ENCODE peak calls at places on chromosomes 5 and 9, in four cellular contexts. N, Z, S and J are unnamed samples.

GRCh38 chr9:76401580-76402354 is 7.5 kb upstream of the RFK start:
- DNase-seq in N (peak; percentile 60), Z (no peak), S (no peak), J (peak; percentile 15)

GRCh38 chr5:112186401-112186990 is 232.6 kb downstream of the EPB41L4A start:
- DNase-seq in N (peak; percentile 19), Z (no peak), S (no peak), J (peak; percentile 44)

GRCh38 chr9:120522558-120522957 is 57.4 kb downstream of the CDK5RAP2 start:
- DNase-seq in N (no peak), Z (no peak), S (no peak), J (no peak)

GRCh38 chr5:153551537-153552079 is 61.1 kb downstream of the GRIA1 start:
- DNase-seq in N (no peak), Z (no peak), S (no peak), J (peak; percentile 98)

GRCh38 chr9:112586600-112587155 is 100.1 kb downstream of the KIAA1958 start:
- DNase-seq in N (no peak), Z (no peak), S (no peak), J (peak; percentile 6)

GRCh38 chr5:141330299-141331080 is at the start of gene PCDHGA1:
- DNase-seq in N (no peak), Z (no peak), S (no peak), J (peak; percentile 40)

GRCh38 chr5:106258591-106259125 is 1412.1 kb downstream of the EFNA5 start:
- DNase-seq in N (no peak), Z (no peak), S (no peak), J (no peak)

GRCh38 chr5:135747824-135748223 is 86.6 kb upstream of the SLC25A48 start:
- DNase-seq in N (peak; percentile 3), Z (no peak), S (no peak), J (no peak)

GRCh38 chr5:143403357-143403606 is 204 bp downstream of the NR3C1 start:
- DNase-seq in N (no peak), Z (no peak), S (no peak), J (no peak)

GRCh38 chr5:167305591-167306213 is 985.7 kb upstream of the WWC1 start:
- DNase-seq in N (no peak), Z (no peak), S (no peak), J (no peak)

GRCh38 chr5:74040811-74041491 is 415.0 kb downstream of the ARHGEF28 start:
- DNase-seq in N (no peak), Z (no peak), S (no peak), J (no peak)

GRCh38 chr5:135042595-135042994 is 8.6 kb upstream of the PITX1 start:
- DNase-seq in N (no peak), Z (no peak), S (no peak), J (no peak)

GRCh38 chr9:34636791-34637355 is 714 bp downstream of the SIGMAR1 start:
- DNase-seq in N (no peak), Z (no peak), S (no peak), J (peak; percentile 38)

GRCh38 chr9:88691811-88692210 is 156.8 kb downstream of the NXNL2 start:
- DNase-seq in N (no peak), Z (no peak), S (no peak), J (peak; percentile 66)

GRCh38 chr5:10372726-10373709 is 19.5 kb downstream of the MARCHF6 start:
- DNase-seq in N (no peak), Z (no peak), S (no peak), J (no peak)

GRCh38 chr9:25207402-25207801 is 470.8 kb downstream of the TUSC1 start:
- DNase-seq in N (no peak), Z (no peak), S (no peak), J (no peak)

GRCh38 chr5:80809451-80809850 is 150.7 kb upstream of the RASGRF2 start:
- DNase-seq in N (no peak), Z (no peak), S (no peak), J (no peak)

GRCh38 chr9:14302405-14302804 is 11.5 kb downstream of the NFIB start:
- DNase-seq in N (no peak), Z (no peak), S (no peak), J (peak; percentile 59)

GRCh38 chr5:59768204-59769040 is 125.1 kb downstream of the PDE4D start:
- DNase-seq in N (peak; percentile 78), Z (peak; percentile 55), S (no peak), J (peak; percentile 88)

GRCh38 chr9:7259544-7260241 is 501.9 kb downstream of the KDM4C start:
- DNase-seq in N (no peak), Z (no peak), S (no peak), J (no peak)

GRCh38 chr5:36688722-36689121 is 82.3 kb downstream of the SLC1A3 start:
- DNase-seq in N (no peak), Z (no peak), S (no peak), J (no peak)

GRCh38 chr9:37167456-37167855 is 47.1 kb downstream of the ZCCHC7 start:
- DNase-seq in N (no peak), Z (no peak), S (no peak), J (peak; percentile 9)

GRCh38 chr5:378301-378891 is 56.9 kb downstream of the AHRR start:
- DNase-seq in N (peak; percentile 2), Z (no peak), S (peak; percentile 20), J (peak; percentile 80)

GRCh38 chr5:179250561-179251225 is 94.6 kb downstream of the ADAMTS2 start:
- DNase-seq in N (no peak), Z (no peak), S (peak; percentile 40), J (no peak)

GRCh38 chr5:55159763-55160492 is at the start of gene GPX8:
- DNase-seq in N (peak; percentile 36), Z (no peak), S (no peak), J (peak; percentile 90)

GRCh38 chr9:107484117-107484723 is 5.3 kb downstream of the KLF4 start:
- DNase-seq in N (peak; percentile 64), Z (peak; percentile 28), S (no peak), J (peak; percentile 64)

GRCh38 chr9:87122947-87123685 is 175.8 kb upstream of the GAS1 start:
- DNase-seq in N (no peak), Z (no peak), S (no peak), J (peak; percentile 55)

GRCh38 chr5:167754501-167754941 is 536.9 kb upstream of the WWC1 start:
- DNase-seq in N (no peak), Z (no peak), S (no peak), J (no peak)

GRCh38 chr5:111432828-111433536 is 79.4 kb downstream of the STARD4 start:
- DNase-seq in N (no peak), Z (no peak), S (no peak), J (peak; percentile 63)

GRCh38 chr9:107650995-107651394 is 161.4 kb upstream of the KLF4 start:
- DNase-seq in N (no peak), Z (no peak), S (peak; percentile 6), J (no peak)

GRCh38 chr5:35656721-35657120 is 39.1 kb downstream of the SPEF2 start:
- DNase-seq in N (no peak), Z (no peak), S (no peak), J (no peak)

GRCh38 chr5:31194458-31194808 is 947 bp downstream of the CDH6 start:
- DNase-seq in N (no peak), Z (no peak), S (no peak), J (peak; percentile 3)

GRCh38 chr5:161064297-161064696 is 212.3 kb upstream of the ATP10B start:
- DNase-seq in N (no peak), Z (no peak), S (no peak), J (no peak)

GRCh38 chr5:58764199-58764598 is 181.3 kb downstream of the RAB3C start:
- DNase-seq in N (no peak), Z (peak; percentile 18), S (no peak), J (no peak)

GRCh38 chr5:43149231-43149630 is 28.5 kb downstream of the ZNF131 start:
- DNase-seq in N (no peak), Z (no peak), S (no peak), J (no peak)

GRCh38 chr9:86802900-86803673 is 144.2 kb downstream of the GAS1 start:
- DNase-seq in N (no peak), Z (no peak), S (no peak), J (no peak)

GRCh38 chr9:127904518-127904887 is 5.1 kb upstream of the ST6GALNAC6 start:
- DNase-seq in N (peak; percentile 64), Z (peak; percentile 49), S (no peak), J (no peak)

GRCh38 chr9:69333716-69334115 is 8.7 kb downstream of the ENTREP1 start:
- DNase-seq in N (no peak), Z (no peak), S (no peak), J (no peak)

GRCh38 chr9:126515001-126515872 is 98.5 kb upstream of the LMX1B start:
- DNase-seq in N (no peak), Z (no peak), S (no peak), J (no peak)

GRCh38 chr9:98796364-98797101 is at the start of gene ANKS6:
- DNase-seq in N (peak; percentile 88), Z (peak; percentile 89), S (no peak), J (peak; percentile 71)

GRCh38 chr5:150126921-150127265 is 28.8 kb downstream of the PDGFRB start:
- DNase-seq in N (no peak), Z (no peak), S (no peak), J (no peak)
- H3K27me3 ChIP-seq in N (no peaks in the 10 kb centered on the region), Z (no peaks in the 10 kb centered on the region), S (no peaks in the 10 kb centered on the region), J (no peaks in the 10 kb centered on the region)

GRCh38 chr5:150184990-150185952 is 4.6 kb upstream of the SLC6A7 start:
- DNase-seq in N (peak; percentile 91), Z (no peak), S (no peak), J (no peak)
- H3K27me3 ChIP-seq in N (peaks cover 5% of the 10 kb centered on the region), Z (no peaks in the 10 kb centered on the region), S (peaks cover 23% of the 10 kb centered on the region), J (peaks cover 60% of the 10 kb centered on the region)

DNA sequence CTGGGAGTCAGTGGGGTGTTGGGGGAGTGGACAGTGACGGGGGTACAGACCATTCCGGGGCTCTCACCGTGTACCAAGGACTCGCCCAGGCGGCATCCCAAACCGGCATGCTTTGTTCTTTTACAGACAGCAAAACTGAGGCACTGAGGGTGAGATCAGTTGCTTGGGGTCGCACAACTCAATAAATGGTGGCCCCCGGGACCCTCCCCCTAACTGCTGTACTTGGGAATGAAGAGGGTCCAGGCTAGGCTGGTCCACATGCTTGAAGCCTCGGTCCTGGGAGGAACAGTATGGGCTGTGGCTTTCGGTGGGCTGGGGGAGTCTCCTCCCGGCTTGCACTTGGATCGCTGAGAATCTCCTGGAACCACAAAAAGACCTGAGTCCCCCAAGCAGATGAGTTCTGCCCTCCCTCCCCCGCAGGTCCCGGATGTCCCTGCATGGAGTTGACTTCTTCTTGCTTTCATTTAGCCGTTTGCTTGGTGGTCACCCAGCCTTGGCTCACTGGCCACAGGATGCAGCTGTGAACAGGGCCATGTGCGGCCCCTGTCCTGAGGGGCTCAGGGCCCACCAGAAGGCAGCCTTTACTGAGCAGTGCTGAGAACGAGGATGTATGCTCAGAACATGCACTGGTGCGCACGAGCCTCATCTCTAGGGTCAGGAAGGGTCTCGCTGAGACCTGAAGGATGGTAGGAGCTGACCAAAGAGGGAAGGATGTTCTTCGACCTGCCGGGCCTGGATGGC is 4.2 kb downstream of the LAMC3 start:
- DNase-seq in N (no peak), Z (no peak), S (no peak), J (no peak)
- H3K27me3 ChIP-seq in N (peaks cover 24% of the 10 kb centered on the region), Z (no peaks in the 10 kb centered on the region), S (peaks cover 67% of the 10 kb centered on the region), J (peaks cover 27% of the 10 kb centered on the region)

DNA sequence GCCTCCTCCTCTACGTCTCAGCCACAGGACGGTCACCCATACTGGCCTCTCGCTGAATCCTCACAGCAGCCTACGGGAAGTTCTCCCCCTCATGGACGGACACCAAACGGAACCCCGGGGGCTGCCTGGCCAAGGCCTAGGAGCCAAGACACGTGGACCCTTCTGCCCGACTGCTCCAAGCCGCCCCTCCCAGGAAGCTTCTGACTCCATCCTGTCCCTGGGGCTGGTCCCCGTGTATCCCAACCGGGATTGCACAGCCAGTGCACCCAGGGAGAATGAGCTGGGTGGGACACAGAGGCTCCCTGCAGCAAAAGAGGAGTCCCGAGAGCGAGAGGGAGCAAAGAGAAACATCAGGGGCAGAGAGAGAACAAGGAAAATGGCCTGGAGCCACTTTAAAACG is 3.2 kb downstream of the FAM78A start:
- DNase-seq in N (no peak), Z (no peak), S (no peak), J (no peak)
- H3K27me3 ChIP-seq in N (peaks cover 13% of the 10 kb centered on the region), Z (no peaks in the 10 kb centered on the region), S (peaks cover 7% of the 10 kb centered on the region), J (peaks cover 10% of the 10 kb centered on the region)